ENCODE peak calls at places on chromosomes 13 and 19, in four cellular contexts. One of them, this sample, is unnamed.

GRCh38 chr19:43439183-43440063 is 24.7 kb downstream of the TEX101 start:
- DNase-seq in iris pigment epithelial cell: no peak
- DNase-seq in mesenchymal stem cell: no peak
- DNase-seq in smooth muscle cell of the brain vasculature: no peak
- DNase-seq in this sample: no peak

GRCh38 chr13:20475927-20476691 is 49.5 kb downstream of the CRYL1 start:
- DNase-seq in iris pigment epithelial cell: no peak
- DNase-seq in mesenchymal stem cell: no peak
- DNase-seq in smooth muscle cell of the brain vasculature: peak
- DNase-seq in this sample: no peak

GRCh38 chr13:74206061-74206561 is 71.9 kb upstream of the KLF12 start:
- DNase-seq in iris pigment epithelial cell: peak
- DNase-seq in mesenchymal stem cell: peak
- DNase-seq in smooth muscle cell of the brain vasculature: peak
- DNase-seq in this sample: peak

GRCh38 chr19:28486934-28487333 is 726.0 kb downstream of the UQCRFS1 start:
- DNase-seq in iris pigment epithelial cell: no peak
- DNase-seq in mesenchymal stem cell: no peak
- DNase-seq in smooth muscle cell of the brain vasculature: no peak
- DNase-seq in this sample: no peak

GRCh38 chr13:50846861-50847475 is 3.5 kb upstream of the DLEU7 start:
- DNase-seq in iris pigment epithelial cell: no peak
- DNase-seq in mesenchymal stem cell: no peak
- DNase-seq in smooth muscle cell of the brain vasculature: no peak
- DNase-seq in this sample: no peak

GRCh38 chr13:24183741-24184182 is 23.2 kb downstream of the SPATA13 start:
- DNase-seq in iris pigment epithelial cell: no peak
- DNase-seq in mesenchymal stem cell: no peak
- DNase-seq in smooth muscle cell of the brain vasculature: no peak
- DNase-seq in this sample: no peak

GRCh38 chr13:110617326-110618072 is 2.2 kb downstream of the NAXD start:
- DNase-seq in iris pigment epithelial cell: peak
- DNase-seq in mesenchymal stem cell: peak
- DNase-seq in smooth muscle cell of the brain vasculature: peak
- DNase-seq in this sample: peak

GRCh38 chr13:109914111-109914510 is 127.7 kb upstream of the IRS2 start:
- DNase-seq in iris pigment epithelial cell: no peak
- DNase-seq in mesenchymal stem cell: no peak
- DNase-seq in smooth muscle cell of the brain vasculature: no peak
- DNase-seq in this sample: no peak

GRCh38 chr19:29576043-29576442 is 30.0 kb upstream of the POP4 start:
- DNase-seq in iris pigment epithelial cell: no peak
- DNase-seq in mesenchymal stem cell: no peak
- DNase-seq in smooth muscle cell of the brain vasculature: no peak
- DNase-seq in this sample: peak

GRCh38 chr19:47232422-47233211 is 1.6 kb upstream of the BBC3 start:
- DNase-seq in iris pigment epithelial cell: peak
- DNase-seq in mesenchymal stem cell: peak
- DNase-seq in smooth muscle cell of the brain vasculature: no peak
- DNase-seq in this sample: peak

GRCh38 chr13:114017028-114017630 is 43.3 kb upstream of the C13orf46 start:
- DNase-seq in iris pigment epithelial cell: no peak
- DNase-seq in mesenchymal stem cell: no peak
- DNase-seq in smooth muscle cell of the brain vasculature: no peak
- DNase-seq in this sample: peak

GRCh38 chr13:97257800-97258799 is 36.0 kb downstream of the MBNL2 start:
- DNase-seq in iris pigment epithelial cell: peak
- DNase-seq in mesenchymal stem cell: peak
- DNase-seq in smooth muscle cell of the brain vasculature: no peak
- DNase-seq in this sample: peak

GRCh38 chr13:49400755-49401659 is 42.9 kb downstream of the CAB39L start:
- DNase-seq in iris pigment epithelial cell: peak
- DNase-seq in mesenchymal stem cell: peak
- DNase-seq in smooth muscle cell of the brain vasculature: no peak
- DNase-seq in this sample: peak

GRCh38 chr19:15091918-15092753 is 10.1 kb downstream of the OR1I1 start:
- DNase-seq in iris pigment epithelial cell: peak
- DNase-seq in mesenchymal stem cell: peak
- DNase-seq in smooth muscle cell of the brain vasculature: peak
- DNase-seq in this sample: peak

GRCh38 chr19:50508850-50509190 is 2.2 kb downstream of the JOSD2 start:
- DNase-seq in iris pigment epithelial cell: no peak
- DNase-seq in mesenchymal stem cell: no peak
- DNase-seq in smooth muscle cell of the brain vasculature: no peak
- DNase-seq in this sample: no peak

GRCh38 chr13:109333893-109334651 is 452.3 kb downstream of the IRS2 start:
- DNase-seq in iris pigment epithelial cell: no peak
- DNase-seq in mesenchymal stem cell: no peak
- DNase-seq in smooth muscle cell of the brain vasculature: no peak
- DNase-seq in this sample: no peak

GRCh38 chr13:93466502-93467036 is 240.0 kb downstream of the GPC6 start:
- DNase-seq in iris pigment epithelial cell: peak
- DNase-seq in mesenchymal stem cell: no peak
- DNase-seq in smooth muscle cell of the brain vasculature: no peak
- DNase-seq in this sample: peak

GRCh38 chr13:23620211-23620610 is 50.0 kb downstream of the TNFRSF19 start:
- DNase-seq in iris pigment epithelial cell: no peak
- DNase-seq in mesenchymal stem cell: no peak
- DNase-seq in smooth muscle cell of the brain vasculature: no peak
- DNase-seq in this sample: no peak

GRCh38 chr13:40874138-40874776 is 84.8 kb downstream of the SLC25A15 start:
- DNase-seq in iris pigment epithelial cell: no peak
- DNase-seq in mesenchymal stem cell: peak
- DNase-seq in smooth muscle cell of the brain vasculature: no peak
- DNase-seq in this sample: peak

GRCh38 chr19:2949939-2950285 is 5.1 kb upstream of the ZNF77 start:
- DNase-seq in iris pigment epithelial cell: peak
- DNase-seq in mesenchymal stem cell: no peak
- DNase-seq in smooth muscle cell of the brain vasculature: no peak
- DNase-seq in this sample: peak

GRCh38 chr19:5990289-5990797 is 12.4 kb upstream of the RANBP3 start:
- DNase-seq in iris pigment epithelial cell: no peak
- DNase-seq in mesenchymal stem cell: no peak
- DNase-seq in smooth muscle cell of the brain vasculature: no peak
- DNase-seq in this sample: no peak

GRCh38 chr19:46480409-46480808 is 9.0 kb upstream of the PNMA8A start:
- DNase-seq in iris pigment epithelial cell: peak
- DNase-seq in mesenchymal stem cell: peak
- DNase-seq in smooth muscle cell of the brain vasculature: no peak
- DNase-seq in this sample: peak

GRCh38 chr19:30089086-30089665 is 147.1 kb downstream of the URI1 start:
- DNase-seq in iris pigment epithelial cell: no peak
- DNase-seq in mesenchymal stem cell: no peak
- DNase-seq in smooth muscle cell of the brain vasculature: no peak
- DNase-seq in this sample: no peak

GRCh38 chr19:10593820-10594637 is 6.9 kb upstream of the AP1M2 start:
- DNase-seq in iris pigment epithelial cell: peak
- DNase-seq in mesenchymal stem cell: no peak
- DNase-seq in smooth muscle cell of the brain vasculature: no peak
- DNase-seq in this sample: peak

GRCh38 chr13:21076265-21076653 is 14.9 kb upstream of the LATS2 start:
- DNase-seq in iris pigment epithelial cell: no peak
- DNase-seq in mesenchymal stem cell: no peak
- DNase-seq in smooth muscle cell of the brain vasculature: no peak
- DNase-seq in this sample: no peak

GRCh38 chr19:51311388-51312257 is at the start of gene IGLON5:
- DNase-seq in iris pigment epithelial cell: no peak
- DNase-seq in mesenchymal stem cell: no peak
- DNase-seq in smooth muscle cell of the brain vasculature: no peak
- DNase-seq in this sample: no peak

GRCh38 chr19:4689403-4689802 is 19.3 kb upstream of the MYDGF start:
- DNase-seq in iris pigment epithelial cell: no peak
- DNase-seq in mesenchymal stem cell: no peak
- DNase-seq in smooth muscle cell of the brain vasculature: no peak
- DNase-seq in this sample: no peak

GRCh38 chr19:35963514-35963913 is 27.3 kb downstream of the LRFN3 start:
- DNase-seq in iris pigment epithelial cell: peak
- DNase-seq in mesenchymal stem cell: peak
- DNase-seq in smooth muscle cell of the brain vasculature: peak
- DNase-seq in this sample: peak

This sample was measured in amniotic epithelial cell.